ENCODE peak calls at places on chromosome 14, in nine cellular contexts. X is HFF-Myc, G is IMR-90, E is right cardiac atrium, K is SK-N-SH, A is mucosa of descending colon, N is lower lobe of right lung, L is tibial artery, D is endothelial cell of umbilical vein. Z is an unnamed sample.

GRCh38 chr14:99267871-99268775 is 3.9 kb downstream of the BCL11B start:
- DNase-seq in D (no peak), A (no peak), E (no peak), K (no peak), X (no peak), G (no peak), L (no peak), N (no peak), Z (no peak)

GRCh38 chr14:31992051-31992450 is 85.1 kb upstream of the ARHGAP5 start:
- DNase-seq in K (no peak), A (no peak), D (no peak), E (no peak), G (peak), L (no peak), X (peak), N (no peak), Z (no peak)

GRCh38 chr14:104871656-104872468 is 6.8 kb downstream of the CEP170B start:
- DNase-seq in G (no peak), L (no peak), A (no peak), D (no peak), E (peak), K (no peak), X (no peak), N (peak), Z (no peak)

GRCh38 chr14:94054401-94054800 is 26.6 kb downstream of the DDX24 start:
- DNase-seq in X (no peak), L (no peak), E (no peak), D (no peak), K (no peak), A (no peak), G (no peak), N (no peak), Z (no peak)

GRCh38 chr14:88364710-88365413 is 20.6 kb upstream of the SPATA7 start:
- DNase-seq in G (no peak), E (no peak), L (no peak), K (no peak), X (no peak), N (no peak), A (no peak), D (no peak), Z (no peak)

GRCh38 chr14:51750542-51750941 is 98.8 kb downstream of the FRMD6 start:
- DNase-seq in E (no peak), G (no peak), L (no peak), K (peak), X (no peak), D (no peak), A (no peak), N (no peak), Z (no peak)

GRCh38 chr14:57346741-57347140 is 43.6 kb upstream of the NAA30 start:
- DNase-seq in L (no peak), X (no peak), K (no peak), E (no peak), D (no peak), N (no peak), A (no peak), G (no peak), Z (no peak)

GRCh38 chr14:61642246-61642982 is 52.9 kb upstream of the HIF1A start:
- DNase-seq in G (peak), L (no peak), K (no peak), E (no peak), D (no peak), N (no peak), A (peak), X (peak), Z (no peak)

GRCh38 chr14:33851931-33852330 is 98.9 kb downstream of the EGLN3 start:
- DNase-seq in X (no peak), L (no peak), E (no peak), G (no peak), N (no peak), A (no peak), D (no peak), K (no peak), Z (no peak)

GRCh38 chr14:38999949-39000348 is 103.1 kb downstream of the SEC23A start:
- DNase-seq in L (no peak), X (no peak), D (no peak), N (no peak), E (no peak), A (no peak), G (no peak), K (no peak), Z (no peak)

GRCh38 chr14:103026988-103027387 is 30.4 kb downstream of the CDC42BPB start:
- DNase-seq in N (no peak), K (no peak), E (no peak), D (no peak), X (no peak), G (no peak), A (no peak), L (no peak), Z (no peak)

GRCh38 chr14:101465795-101466448 is 95.4 kb upstream of the DIO3 start:
- DNase-seq in E (no peak), A (peak), N (no peak), G (no peak), K (no peak), X (no peak), D (no peak), L (no peak), Z (no peak)

DNA sequence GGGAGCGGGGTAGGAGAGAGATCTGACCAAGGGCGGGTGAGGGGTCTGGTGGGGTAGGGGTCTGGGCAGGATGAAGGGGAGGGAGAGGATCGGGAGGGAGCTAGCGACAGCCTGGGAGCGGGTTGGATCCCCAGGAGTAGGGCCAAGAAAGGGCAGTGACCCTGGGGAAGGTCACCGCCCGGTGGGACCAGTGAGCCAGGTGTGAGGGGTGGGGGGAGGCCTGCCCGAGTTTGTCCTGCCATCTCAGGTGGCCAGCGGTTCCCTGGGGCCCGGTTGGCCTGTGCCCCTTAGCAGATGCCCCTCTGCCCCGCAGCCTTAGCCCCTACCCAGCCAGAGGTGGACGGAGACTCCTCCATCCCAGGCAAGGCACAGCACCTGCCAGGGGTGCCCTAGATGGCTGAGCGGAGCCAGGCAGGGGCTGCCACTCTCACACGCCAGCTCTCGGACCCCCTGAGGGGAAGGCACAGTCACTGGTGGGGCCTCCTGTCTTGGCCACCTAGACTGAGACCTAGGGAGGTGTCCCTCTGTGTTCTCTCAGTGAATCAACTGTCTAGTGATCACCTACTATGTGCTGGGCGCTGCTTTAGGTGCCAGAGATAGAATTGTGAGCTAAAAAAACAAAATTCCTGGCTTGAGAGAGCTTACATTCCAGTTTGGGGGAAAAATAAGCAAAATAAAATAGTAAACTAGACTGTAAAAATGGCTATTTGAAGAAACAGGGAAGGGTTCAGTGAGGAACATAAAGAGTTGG is 631 bp upstream of the TTC7B start:
- DNase-seq in A (no peak), E (no peak), K (no peak), X (no peak), L (no peak), N (no peak), D (no peak), G (no peak), Z (no peak)
- H3K4me3 ChIP-seq in A (no peak), E (peak), K (peak), X (no peak), L (peak), N (peak), D (peak), G (no peak), Z (no peak)

GRCh38 chr14:24713404-24713803 is 79.4 kb upstream of the GZMB start:
- DNase-seq in D (no peak), N (no peak), E (no peak), X (no peak), K (no peak), A (no peak), L (no peak), G (no peak), Z (peak)

GRCh38 chr14:24708684-24709083 is 74.7 kb upstream of the GZMB start:
- DNase-seq in A (no peak), K (no peak), N (no peak), E (no peak), G (no peak), D (no peak), X (no peak), L (no peak), Z (no peak)

GRCh38 chr14:24712909-24713308 is 78.9 kb upstream of the GZMB start:
- DNase-seq in N (no peak), G (no peak), A (no peak), X (no peak), D (no peak), L (no peak), E (no peak), K (no peak), Z (no peak)

GRCh38 chr14:24712374-24712773 is 78.4 kb upstream of the GZMB start:
- DNase-seq in A (no peak), K (no peak), L (no peak), E (no peak), X (no peak), N (no peak), D (no peak), G (no peak), Z (no peak)

DNA sequence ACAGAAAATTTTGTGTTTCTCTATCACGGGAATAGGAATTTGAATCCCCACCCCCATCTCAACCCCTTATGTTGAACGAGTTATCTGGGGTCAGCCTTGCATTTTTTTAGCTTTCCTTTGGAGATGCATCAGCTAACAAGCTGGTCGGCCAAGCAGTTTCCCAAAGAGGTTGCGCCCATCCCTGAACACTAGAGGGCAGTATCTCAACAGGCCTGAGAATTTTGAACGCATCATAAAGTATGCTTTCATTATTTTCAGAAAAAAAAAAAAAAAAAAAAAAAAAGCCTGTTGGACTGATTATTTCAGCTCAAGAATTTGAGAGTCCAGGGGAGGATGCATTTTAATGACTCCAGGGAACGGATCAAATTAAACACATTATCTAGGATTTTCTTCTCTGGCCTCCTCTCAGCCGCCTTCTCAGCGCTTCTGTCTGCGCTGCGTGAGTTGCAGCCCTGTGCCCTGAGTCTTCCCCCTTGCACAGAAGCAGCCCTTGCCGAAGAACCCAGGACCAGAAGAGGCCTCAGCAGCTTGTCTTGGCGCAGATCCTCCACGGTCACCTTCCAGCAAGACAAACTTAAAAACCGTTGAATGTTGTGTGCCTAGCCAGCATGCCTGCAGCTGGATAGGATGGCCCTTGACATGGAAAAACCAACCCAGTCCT is 76.5 kb upstream of the GZMB start:
- DNase-seq in D (peak), E (no peak), K (peak), N (no peak), A (no peak), L (peak), X (peak), G (peak), Z (peak)
- H3K4me3 ChIP-seq in D (no peak), E (peak), K (peak), N (peak), A (no peak), L (no peak), X (no peak), G (no peak), Z (no peak)

GRCh38 chr14:91414475-91415342 is 2.9 kb downstream of the CCDC88C start:
- DNase-seq in X (no peak), L (no peak), E (no peak), A (no peak), D (no peak), N (no peak), G (no peak), K (no peak), Z (no peak)
- H3K4me3 ChIP-seq in X (no peak), L (no peak), E (no peak), A (no peak), D (no peak), N (peak), G (no peak), K (no peak), Z (peak)

GRCh38 chr14:60506985-60507829 is 1.7 kb upstream of the SIX6 start:
- DNase-seq in L (no peak), E (no peak), G (no peak), N (no peak), D (no peak), X (no peak), K (peak), A (no peak), Z (no peak)
- H3K4me3 ChIP-seq in L (no peak), E (no peak), G (no peak), N (no peak), D (no peak), X (no peak), K (no peak), A (no peak), Z (no peak)

GRCh38 chr14:63045234-63045611 is at the start of gene KCNH5:
- DNase-seq in K (peak), G (peak), X (no peak), E (peak), D (peak), L (no peak), A (no peak), N (peak), Z (no peak)
- H3K4me3 ChIP-seq in K (peak), G (peak), X (peak), E (peak), D (no peak), L (peak), A (no peak), N (peak), Z (no peak)

GRCh38 chr14:42192659-42193425 is 586.2 kb downstream of the LRFN5 start:
- DNase-seq in A (no peak), L (no peak), E (no peak), X (peak), G (peak), N (no peak), D (peak), K (no peak), Z (no peak)
- H3K4me3 ChIP-seq in A (no peak), L (no peak), E (no peak), X (no peak), G (peak), N (no peak), D (no peak), K (no peak), Z (no peak)

GRCh38 chr14:55845963-55846851 is 266.2 kb downstream of the KTN1 start:
- DNase-seq in N (no peak), K (no peak), A (no peak), L (no peak), D (no peak), X (no peak), E (no peak), G (no peak), Z (no peak)
- H3K4me3 ChIP-seq in N (no peak), K (no peak), A (no peak), L (no peak), D (no peak), X (no peak), E (no peak), G (no peak), Z (no peak)

DNA sequence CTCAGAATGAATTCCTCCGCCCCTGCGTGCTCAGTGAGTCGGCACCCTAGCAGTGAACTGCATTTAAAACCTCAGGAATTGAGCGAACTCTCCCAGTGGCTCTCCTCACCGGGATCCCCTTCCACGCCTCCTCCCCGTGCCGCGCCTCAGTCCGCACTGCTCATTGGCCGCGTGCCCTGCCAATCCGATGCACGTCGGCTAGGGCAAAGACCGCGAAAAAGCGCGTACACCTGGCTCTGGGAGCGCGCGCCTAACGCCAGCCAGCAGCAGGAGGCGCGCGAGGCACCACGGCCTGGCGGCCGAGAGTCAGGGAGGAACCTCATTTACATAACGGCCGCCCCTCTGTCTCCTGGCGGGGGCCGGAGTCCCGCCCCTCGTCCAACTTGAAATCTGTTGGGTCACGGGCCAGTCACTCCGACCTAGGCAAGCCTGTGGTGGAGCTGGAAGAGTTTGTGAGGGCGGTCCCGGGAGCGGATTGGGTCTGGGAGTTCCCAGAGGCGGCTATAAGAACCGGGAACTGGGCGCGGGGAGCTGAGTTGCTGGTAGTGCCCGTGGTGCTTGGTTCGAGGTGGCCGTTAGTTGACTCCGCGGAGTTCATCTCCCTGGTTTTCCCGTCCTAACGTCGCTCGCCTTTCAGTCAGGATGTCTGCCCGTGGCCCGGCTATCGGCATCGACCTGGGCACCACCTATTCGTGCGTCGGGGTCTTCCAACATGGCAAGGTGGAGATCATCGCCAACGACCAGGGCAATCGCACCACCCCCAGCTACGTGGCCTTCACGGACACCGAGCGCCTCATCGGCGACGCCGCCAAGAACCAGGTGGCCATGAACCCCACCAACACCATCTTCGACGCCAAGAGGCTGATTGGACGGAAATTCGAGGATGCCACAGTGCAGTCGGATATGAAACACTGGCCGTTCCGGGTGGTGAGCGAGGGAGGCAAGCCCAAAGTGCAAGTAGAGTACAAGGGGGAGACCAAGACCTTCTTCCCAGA is at the start of gene HSPA2:
- DNase-seq in A (peak), E (peak), N (peak), L (peak), G (peak), K (peak), D (peak), X (peak), Z (peak)
- H3K4me3 ChIP-seq in A (peak), E (peak), N (peak), L (peak), G (peak), K (peak), D (peak), X (peak), Z (peak)